ENCODE peak calls at places on chromosomes 4 and X, in six cellular contexts. I is dorsolateral prefrontal cortex; Q is cardiac fibroblast; X is stimulated activated CD8-positive, alpha-beta memory T cell treated with anti-CD3 and anti-CD28 coated beads, Interleukin-4, amount 100 ng/mL, for 4 hours; S is PC-9; M is stomach. W is an unnamed sample.

GRCh38 chr4:836781-837301 is 10.9 kb upstream of the CPLX1 start:
- DNase-seq in X (no peak), I (no peak), S (no peak), M (no peak), Q (no peak), W (peak; percentile 63)

GRCh38 chr4:14928035-14928434 is 74.2 kb upstream of the CPEB2 start:
- DNase-seq in I (no peak), Q (no peak), S (no peak), X (no peak), M (no peak), W (no peak)

GRCh38 chr4:8705161-8706145 is 112.9 kb downstream of the CPZ start:
- DNase-seq in S (no peak), M (no peak), X (no peak), I (no peak), Q (no peak), W (peak; percentile 68)

GRCh38 chr4:177558995-177559394 is 116.8 kb upstream of the AGA start:
- DNase-seq in Q (no peak), I (no peak), M (no peak), X (no peak), S (no peak), W (peak; percentile 71)

GRCh38 chr4:84726356-84726755 is 143.4 kb downstream of the CDS1 start:
- DNase-seq in M (no peak), S (no peak), I (no peak), X (no peak), Q (no peak), W (no peak)

GRCh38 chr4:132827522-132827921 is 321.6 kb upstream of the PCDH10 start:
- DNase-seq in M (no peak), Q (no peak), X (no peak), I (no peak), S (no peak), W (no peak)

GRCh38 chrX:4831574-4831973 is 1118.1 kb upstream of the PRKX start:
- DNase-seq in Q (no peak), X (no peak), S (no peak), I (no peak), M (no peak), W (no peak)

GRCh38 chrX:39361736-39362135 is 560.5 kb downstream of the MID1IP1 start:
- DNase-seq in I (no peak), S (no peak), X (no peak), M (no peak), Q (no peak), W (no peak)

GRCh38 chrX:38699603-38700110 is 101.6 kb upstream of the MID1IP1 start:
- DNase-seq in M (no peak), I (no peak), Q (no peak), X (no peak), S (no peak), W (no peak)

GRCh38 chr4:98446499-98447375 is 185.6 kb downstream of the RAP1GDS1 start:
- DNase-seq in I (no peak), M (peak; percentile 32), S (no peak), Q (peak; percentile 59), X (peak; percentile 27), W (no peak)

GRCh38 chr4:144754562-144755410 is 108.8 kb downstream of the HHIP start:
- DNase-seq in X (no peak), I (no peak), Q (peak; percentile 75), M (no peak), S (no peak), W (peak; percentile 37)

GRCh38 chrX:51215266-51215665 is 117.4 kb upstream of the NUDT10 start:
- DNase-seq in M (no peak), S (no peak), Q (no peak), X (no peak), I (no peak), W (no peak)

GRCh38 chr4:56067826-56068225 is 119.1 kb downstream of the CEP135 start:
- DNase-seq in Q (no peak), M (no peak), I (no peak), X (no peak), S (no peak), W (no peak)

GRCh38 chr4:168751263-168752225 is 254.7 kb downstream of the PALLD start:
- DNase-seq in S (no peak), M (no peak), X (no peak), I (no peak), Q (peak; percentile 52), W (no peak)

GRCh38 chr4:121370729-121371325 is 10.0 kb downstream of the QRFPR start:
- DNase-seq in S (peak; percentile 33), X (no peak), I (no peak), M (peak; percentile 27), Q (peak; percentile 64), W (peak; percentile 7)

GRCh38 chrX:34778961-34779360 is 121.9 kb upstream of the TMEM47 start:
- DNase-seq in I (no peak), M (no peak), Q (peak; percentile 1), X (no peak), S (no peak), W (no peak)

W was measured in H7.